ENCODE peak calls at places on chromosomes 12 and 14, in ten cellular contexts. S, Q, H, I, U, J, L, C, G and W are unnamed samples.

GRCh38 chr14:69711471-69712216 is 55.3 kb upstream of the SRSF5 start:
- DNase-seq in S (no peak), Q (no peak), H (no peak), I (no peak), U (no peak), J (no peak), L (peak; percentile 47), C (peak; percentile 74), G (no peak), W (no peak)

GRCh38 chr14:103973354-103973753 is 31.0 kb upstream of the RD3L start:
- DNase-seq in S (no peak), Q (no peak), H (no peak), I (no peak), U (no peak), J (no peak), L (no peak), C (no peak), G (no peak), W (no peak)

GRCh38 chr12:46153267-46153872 is 115.5 kb downstream of the SLC38A1 start:
- DNase-seq in S (peak; percentile 45), Q (no peak), H (peak; percentile 20), I (no peak), U (no peak), J (no peak), L (no peak), C (no peak), G (peak; percentile 37), W (no peak)

GRCh38 chr12:33116284-33116683 is 219.7 kb upstream of the PKP2 start:
- DNase-seq in S (no peak), Q (no peak), H (no peak), I (no peak), U (no peak), J (no peak), L (no peak), C (no peak), G (no peak), W (no peak)

GRCh38 chr14:104794641-104795467 is 694 bp downstream of the AKT1 start:
- DNase-seq in S (peak; percentile 32), Q (no peak), H (peak; percentile 66), I (peak; percentile 74), U (no peak), J (no peak), L (no peak), C (no peak), G (peak; percentile 30), W (peak; percentile 45)

GRCh38 chr12:132190834-132191500 is 46.7 kb downstream of the NOC4L start:
- DNase-seq in S (no peak), Q (no peak), H (no peak), I (no peak), U (no peak), J (no peak), L (no peak), C (no peak), G (no peak), W (no peak)

GRCh38 chr12:119693511-119693910 is 25.6 kb downstream of the PRKAB1 start:
- DNase-seq in S (no peak), Q (no peak), H (no peak), I (no peak), U (no peak), J (no peak), L (no peak), C (no peak), G (no peak), W (no peak)

GRCh38 chr12:125140239-125140917 is 75.1 kb downstream of the AACS start:
- DNase-seq in S (no peak), Q (no peak), H (peak; percentile 48), I (no peak), U (no peak), J (no peak), L (no peak), C (no peak), G (no peak), W (no peak)

GRCh38 chr12:90275088-90275487 is 566.5 kb upstream of the ATP2B1 start:
- DNase-seq in S (no peak), Q (no peak), H (no peak), I (no peak), U (no peak), J (no peak), L (no peak), C (no peak), G (no peak), W (no peak)

GRCh38 chr12:50822082-50822481 is 20.6 kb upstream of the TMPRSS12 start:
- DNase-seq in S (no peak), Q (no peak), H (no peak), I (no peak), U (no peak), J (no peak), L (no peak), C (no peak), G (no peak), W (no peak)

GRCh38 chr12:106068296-106068695 is 70.5 kb downstream of the NUAK1 start:
- DNase-seq in S (no peak), Q (no peak), H (no peak), I (no peak), U (no peak), J (no peak), L (no peak), C (no peak), G (no peak), W (no peak)

GRCh38 chr14:27995688-27996087 is 770.9 kb upstream of the FOXG1 start:
- DNase-seq in S (no peak), Q (no peak), H (peak; percentile 56), I (no peak), U (no peak), J (no peak), L (no peak), C (no peak), G (no peak), W (no peak)

GRCh38 chr12:121026274-121027045 is 10.2 kb upstream of the C12orf43 start:
- DNase-seq in S (no peak), Q (no peak), H (no peak), I (no peak), U (no peak), J (no peak), L (no peak), C (no peak), G (no peak), W (no peak)

GRCh38 chr14:92687681-92688433 is 60.6 kb downstream of the LGMN start:
- DNase-seq in S (no peak), Q (no peak), H (peak; percentile 76), I (no peak), U (peak; percentile 50), J (no peak), L (peak; percentile 40), C (peak; percentile 76), G (peak; percentile 33), W (no peak)

GRCh38 chr14:76870146-76870545 is 43.9 kb downstream of the LRRC74A start:
- DNase-seq in S (no peak), Q (no peak), H (peak; percentile 58), I (no peak), U (peak; percentile 64), J (no peak), L (no peak), C (no peak), G (no peak), W (peak; percentile 22)

GRCh38 chr12:470133-470532 is 10.4 kb downstream of the B4GALNT3 start:
- DNase-seq in S (no peak), Q (no peak), H (peak; percentile 38), I (no peak), U (no peak), J (no peak), L (no peak), C (no peak), G (no peak), W (no peak)

GRCh38 chr14:89720741-89721315 is 233.7 kb downstream of the EFCAB11 start:
- DNase-seq in S (peak; percentile 65), Q (no peak), H (no peak), I (peak; percentile 59), U (no peak), J (peak; percentile 38), L (peak; percentile 20), C (no peak), G (no peak), W (peak; percentile 87)
- H3K4me1 ChIP-seq in S (peaks cover 26% of the 10 kb centered on the region), Q (no peaks in the 10 kb centered on the region), H (peaks cover 8% of the 10 kb centered on the region), I (no peaks in the 10 kb centered on the region), U (no peaks in the 10 kb centered on the region), J (no peaks in the 10 kb centered on the region), L (no peaks in the 10 kb centered on the region), C (peaks cover 8% of the 10 kb centered on the region), G (no peaks in the 10 kb centered on the region), W (peaks cover 67% of the 10 kb centered on the region)

DNA sequence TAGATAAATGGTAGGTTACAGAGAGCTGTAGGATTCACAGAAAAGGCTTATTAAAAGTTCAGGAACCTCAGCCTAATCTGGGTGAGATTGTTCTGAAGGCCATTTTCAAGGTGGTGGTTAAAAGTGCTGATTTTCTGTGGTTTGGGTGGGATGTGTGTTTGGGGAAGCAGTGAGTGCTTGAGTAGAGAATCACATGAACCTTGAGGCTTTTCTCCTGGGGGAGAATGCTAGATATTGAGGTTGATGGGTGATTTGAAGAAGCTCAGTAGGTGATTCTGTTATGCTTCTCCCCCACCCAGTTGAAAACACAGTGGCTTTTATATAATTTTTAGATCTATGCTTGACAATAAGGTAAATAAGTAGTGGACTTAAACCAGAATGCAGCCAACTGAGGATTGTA is 420.9 kb downstream of the PCNX1 start:
- DNase-seq in S (no peak), Q (no peak), H (no peak), I (no peak), U (no peak), J (no peak), L (no peak), C (no peak), G (no peak), W (no peak)
- H3K9me3 ChIP-seq in S (no peaks in the 10 kb centered on the region), Q (no peaks in the 10 kb centered on the region), H (no peaks in the 10 kb centered on the region), I (no peaks in the 10 kb centered on the region), U (no peaks in the 10 kb centered on the region), J (no peaks in the 10 kb centered on the region), L (no peaks in the 10 kb centered on the region), C (no peaks in the 10 kb centered on the region), G (no peaks in the 10 kb centered on the region), W (no peaks in the 10 kb centered on the region)

DNA sequence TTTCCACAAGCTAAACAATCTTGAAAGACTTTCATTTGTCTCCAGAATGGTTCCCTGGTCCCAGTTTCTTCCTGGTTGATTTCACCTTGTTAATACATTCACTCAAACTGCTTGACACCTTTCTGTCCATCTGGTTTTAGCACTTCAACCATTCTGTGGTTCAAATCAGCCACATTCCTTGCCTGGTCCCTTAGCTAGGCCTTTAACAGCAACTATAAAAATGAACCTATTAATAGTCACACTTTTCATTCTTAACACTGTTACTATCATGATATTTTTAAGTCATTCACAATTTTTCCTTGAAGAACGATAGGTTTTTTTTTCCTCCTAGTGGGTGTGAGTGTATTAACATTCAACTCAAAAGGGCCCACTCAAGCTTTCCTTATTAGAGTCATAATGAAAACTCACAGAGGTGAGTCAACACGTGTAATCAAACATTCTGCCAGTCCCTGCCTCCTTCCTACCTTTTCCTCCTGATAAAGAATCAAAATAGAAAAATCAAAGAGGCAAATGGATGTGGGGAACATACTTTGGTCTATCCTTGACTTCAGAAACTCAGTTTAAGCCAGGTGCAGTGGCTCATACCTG is 34.4 kb upstream of the CCNT1 start:
- DNase-seq in S (no peak), Q (no peak), H (no peak), I (no peak), U (no peak), J (no peak), L (no peak), C (no peak), G (no peak), W (no peak)
- H3K4me1 ChIP-seq in S (no peaks in the 10 kb centered on the region), Q (no peaks in the 10 kb centered on the region), H (no peaks in the 10 kb centered on the region), I (no peaks in the 10 kb centered on the region), U (no peaks in the 10 kb centered on the region), J (no peaks in the 10 kb centered on the region), L (no peaks in the 10 kb centered on the region), C (peaks cover 4% of the 10 kb centered on the region), G (no peaks in the 10 kb centered on the region), W (no peaks in the 10 kb centered on the region)

DNA sequence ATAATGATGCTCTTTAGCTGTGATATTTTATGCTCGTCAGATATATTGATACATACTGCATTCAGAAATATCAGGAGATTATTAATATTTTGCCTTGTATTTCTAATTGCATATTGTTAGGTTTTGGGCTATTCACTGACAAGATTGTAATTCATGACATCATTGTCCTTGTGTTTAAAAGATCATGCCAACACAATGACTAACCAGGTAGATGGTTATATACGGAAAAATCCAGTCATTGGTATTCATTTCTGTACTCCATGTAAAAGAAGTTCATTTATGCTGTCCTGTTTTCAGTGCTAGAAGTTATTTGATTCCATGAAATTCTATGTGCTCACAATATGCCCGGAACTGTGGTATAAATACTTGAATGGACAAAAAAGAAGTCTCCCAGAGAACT is 107.5 kb downstream of the KITLG start:
- DNase-seq in S (no peak), Q (no peak), H (no peak), I (no peak), U (no peak), J (no peak), L (no peak), C (no peak), G (no peak), W (no peak)
- H3K9me3 ChIP-seq in S (no peaks in the 10 kb centered on the region), Q (no peaks in the 10 kb centered on the region), H (no peaks in the 10 kb centered on the region), I (no peaks in the 10 kb centered on the region), U (no peaks in the 10 kb centered on the region), J (no peaks in the 10 kb centered on the region), L (peaks cover 14% of the 10 kb centered on the region), C (no peaks in the 10 kb centered on the region), G (no peaks in the 10 kb centered on the region), W (no peaks in the 10 kb centered on the region)